ENCODE peak calls at places on chromosomes 4 and X, in six cellular contexts. W, M, U, Z, V and Q are unnamed samples.

GRCh38 chr4:94274912-94275311 is 67.2 kb downstream of the SMARCAD1 start:
- DNase-seq in W (no peak), M (no peak), V (peak; percentile 74), Z (no peak), U (peak; percentile 38), Q (no peak)

GRCh38 chr4:153112071-153112460 is 92.2 kb upstream of the TRIM2 start:
- DNase-seq in M (peak; percentile 44), W (no peak), V (no peak), Z (no peak), U (no peak), Q (no peak)

GRCh38 chr4:11483076-11483475 is 54.4 kb upstream of the HS3ST1 start:
- DNase-seq in V (no peak), Z (no peak), W (no peak), M (no peak), U (peak; percentile 49), Q (no peak)

GRCh38 chr4:61468091-61468720 is 268.1 kb downstream of the ADGRL3 start:
- DNase-seq in Z (no peak), W (no peak), U (peak; percentile 6), V (no peak), M (no peak), Q (peak; percentile 89)

GRCh38 chr4:73187325-73187724 is 71.3 kb downstream of the ANKRD17 start:
- DNase-seq in M (no peak), U (peak; percentile 3), Z (no peak), V (peak; percentile 25), W (no peak), Q (no peak)

GRCh38 chrX:39157796-39158195 is 356.5 kb downstream of the MID1IP1 start:
- DNase-seq in Z (no peak), V (peak; percentile 64), W (no peak), M (no peak), U (peak; percentile 60), Q (no peak)

GRCh38 chr4:183402771-183403170 is 41.7 kb upstream of the CDKN2AIP start:
- DNase-seq in Z (peak; percentile 8), U (peak; percentile 91), V (peak; percentile 48), W (no peak), M (no peak), Q (no peak)

GRCh38 chrX:53287493-53288138 is 6.2 kb upstream of the IQSEC2 start:
- DNase-seq in M (peak; percentile 3), U (peak; percentile 93), Z (peak; percentile 81), V (peak; percentile 84), W (peak; percentile 42), Q (no peak)

GRCh38 chr4:48898733-48899431 is 7.7 kb downstream of the OCIAD2 start:
- DNase-seq in W (no peak), V (peak; percentile 28), M (peak; percentile 67), U (no peak), Z (no peak), Q (no peak)

GRCh38 chr4:66820681-66821080 is 724.6 kb downstream of the CENPC start:
- DNase-seq in W (no peak), V (no peak), M (no peak), U (no peak), Z (no peak), Q (no peak)

GRCh38 chr4:43564601-43565000 is 672.1 kb downstream of the GRXCR1 start:
- DNase-seq in U (no peak), Z (no peak), V (no peak), M (no peak), W (no peak), Q (no peak)

GRCh38 chr4:2996437-2996836 is 33.1 kb downstream of the GRK4 start:
- DNase-seq in Z (no peak), U (no peak), W (no peak), V (no peak), M (no peak), Q (no peak)

GRCh38 chr4:107988763-107989035 is 990 bp upstream of the HADH start:
- DNase-seq in W (no peak), M (no peak), Z (peak; percentile 31), U (no peak), V (no peak), Q (no peak)